ENCODE peak calls at places on chromosomes 3 and 15, in nine cellular contexts. K is ascending aorta, U is GM12865, T is mesothelial cell of epicardium, G is fibroblast of lung, A is neural crest cell, X is breast epithelium, Y is progenitor cell of endocrine pancreas, B is fibroblast of mammary gland. J is an unnamed sample.

GRCh38 chr3:128383316-128384235 is 83.1 kb downstream of the DNAJB8 start:
- DNase-seq in K (peak), U (no peak), T (no peak), G (peak), A (no peak), X (peak), Y (no peak), B (peak), J (no peak)

GRCh38 chr3:37492468-37492867 is 318.1 kb upstream of the LRRFIP2 start:
- DNase-seq in K (no peak), U (no peak), T (no peak), G (no peak), A (no peak), X (no peak), Y (no peak), B (no peak), J (no peak)

GRCh38 chr3:145854486-145854885 is 306.5 kb downstream of the PLOD2 start:
- DNase-seq in K (no peak), U (no peak), T (no peak), G (no peak), A (no peak), X (no peak), Y (no peak), B (no peak), J (no peak)

GRCh38 chr15:43776718-43777292 is at the start of gene ELL3:
- DNase-seq in K (peak), U (peak), T (no peak), G (peak), A (peak), X (no peak), Y (peak), B (peak), J (peak)

GRCh38 chr3:34584971-34585370 is 786.5 kb downstream of the PDCD6IP start:
- DNase-seq in K (no peak), U (no peak), T (no peak), G (no peak), A (no peak), X (no peak), Y (no peak), B (no peak), J (no peak)

GRCh38 chr15:63605036-63605435 is 7.8 kb downstream of the FBXL22 start:
- DNase-seq in K (no peak), U (no peak), T (no peak), G (no peak), A (no peak), X (no peak), Y (no peak), B (no peak), J (no peak)

GRCh38 chr3:90221900-90222299 is 1114.5 kb downstream of the EPHA3 start:
- DNase-seq in K (no peak), U (no peak), T (no peak), G (no peak), A (no peak), X (no peak), Y (no peak), B (no peak), J (no peak)

GRCh38 chr3:185979721-185980121 is 41.9 kb upstream of the TRA2B start:
- DNase-seq in K (no peak), U (no peak), T (no peak), G (no peak), A (no peak), X (no peak), Y (no peak), B (no peak), J (no peak)

GRCh38 chr3:157810924-157811718 is 295.1 kb downstream of the SHOX2 start:
- DNase-seq in K (no peak), U (no peak), T (no peak), G (no peak), A (no peak), X (no peak), Y (no peak), B (no peak), J (no peak)

GRCh38 chr15:28957606-28958498 is 72.1 kb downstream of the APBA2 start:
- DNase-seq in K (no peak), U (no peak), T (no peak), G (no peak), A (no peak), X (no peak), Y (no peak), B (no peak), J (no peak)

GRCh38 chr15:66883322-66883911 is 181.4 kb downstream of the SMAD6 start:
- DNase-seq in K (peak), U (no peak), T (peak), G (peak), A (no peak), X (peak), Y (peak), B (peak), J (no peak)

GRCh38 chr3:194449913-194450312 is 36.9 kb downstream of the ATP13A3 start:
- DNase-seq in K (no peak), U (no peak), T (no peak), G (no peak), A (no peak), X (no peak), Y (no peak), B (no peak), J (no peak)

GRCh38 chr3:122975924-122976293 is 51.7 kb downstream of the SEMA5B start:
- DNase-seq in K (no peak), U (peak), T (no peak), G (peak), A (no peak), X (no peak), Y (no peak), B (no peak), J (no peak)

GRCh38 chr3:51798561-51798960 is 19.5 kb upstream of the IQCF6 start:
- DNase-seq in K (no peak), U (no peak), T (no peak), G (no peak), A (peak), X (no peak), Y (no peak), B (no peak), J (no peak)

GRCh38 chr3:136952292-136952691 is 5.5 kb upstream of the IL20RB start:
- DNase-seq in K (no peak), U (no peak), T (no peak), G (peak), A (no peak), X (no peak), Y (no peak), B (peak), J (no peak)

GRCh38 chr3:187318819-187319616 is 27.5 kb upstream of the MASP1 start:
- DNase-seq in K (no peak), U (peak), T (no peak), G (peak), A (peak), X (peak), Y (peak), B (peak), J (no peak)
- TF ChIP-seq CTCF in K (peak), U (peak), T (peak), G (peak), A (peak), X (peak), Y (peak), B (peak), J (peak)

GRCh38 chr15:100844778-100845177 is 34.9 kb upstream of the ALDH1A3 start:
- DNase-seq in K (no peak), U (no peak), T (no peak), G (no peak), A (no peak), X (no peak), Y (no peak), B (no peak), J (no peak)

GRCh38 chr15:100844167-100844566 is 35.5 kb upstream of the ALDH1A3 start:
- DNase-seq in K (no peak), U (no peak), T (no peak), G (no peak), A (no peak), X (no peak), Y (no peak), B (no peak), J (no peak)

GRCh38 chr15:100842756-100843730 is 36.6 kb upstream of the ALDH1A3 start:
- DNase-seq in K (no peak), U (no peak), T (no peak), G (peak), A (no peak), X (no peak), Y (no peak), B (peak), J (no peak)

GRCh38 chr15:100836501-100836900 is 43.1 kb upstream of the ALDH1A3 start:
- DNase-seq in K (no peak), U (no peak), T (no peak), G (no peak), A (no peak), X (no peak), Y (no peak), B (no peak), J (no peak)

DNA sequence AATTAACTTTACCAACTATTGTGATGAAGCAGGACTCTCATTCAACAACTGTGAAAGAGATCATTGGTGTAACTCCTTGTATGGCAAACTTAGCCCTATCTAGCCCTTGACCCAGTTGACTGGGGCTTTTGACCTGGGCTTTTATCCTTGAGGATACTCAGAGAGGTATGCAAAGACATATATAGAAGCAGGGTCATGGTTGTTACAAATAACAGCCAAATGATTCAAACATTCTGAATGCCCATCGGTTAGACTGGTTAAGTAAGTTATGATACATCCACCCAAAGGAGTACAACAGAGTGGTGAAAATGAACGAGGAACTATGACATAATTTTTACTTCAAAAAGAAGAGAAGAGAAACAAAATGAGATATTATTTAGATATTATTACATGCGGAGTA is 38.2 kb upstream of the ALDH1A3 start:
- DNase-seq in K (no peak), U (no peak), T (no peak), G (no peak), A (no peak), X (no peak), Y (no peak), B (no peak), J (no peak)
- TF ChIP-seq CTCF in K (no peak), U (no peak), T (no peak), G (no peak), A (no peak), X (no peak), Y (no peak), B (no peak), J (no peak)

GRCh38 chr15:25985179-25985578 is 122.1 kb upstream of the ATP10A start:
- DNase-seq in K (no peak), U (no peak), T (no peak), G (no peak), A (no peak), X (no peak), Y (no peak), B (no peak), J (no peak)

GRCh38 chr15:25987638-25988037 is 124.5 kb upstream of the ATP10A start:
- DNase-seq in K (no peak), U (no peak), T (no peak), G (no peak), A (no peak), X (no peak), Y (no peak), B (no peak), J (no peak)

GRCh38 chr15:25990245-25990644 is 127.1 kb upstream of the ATP10A start:
- DNase-seq in K (no peak), U (no peak), T (no peak), G (no peak), A (no peak), X (no peak), Y (no peak), B (no peak), J (no peak)

DNA sequence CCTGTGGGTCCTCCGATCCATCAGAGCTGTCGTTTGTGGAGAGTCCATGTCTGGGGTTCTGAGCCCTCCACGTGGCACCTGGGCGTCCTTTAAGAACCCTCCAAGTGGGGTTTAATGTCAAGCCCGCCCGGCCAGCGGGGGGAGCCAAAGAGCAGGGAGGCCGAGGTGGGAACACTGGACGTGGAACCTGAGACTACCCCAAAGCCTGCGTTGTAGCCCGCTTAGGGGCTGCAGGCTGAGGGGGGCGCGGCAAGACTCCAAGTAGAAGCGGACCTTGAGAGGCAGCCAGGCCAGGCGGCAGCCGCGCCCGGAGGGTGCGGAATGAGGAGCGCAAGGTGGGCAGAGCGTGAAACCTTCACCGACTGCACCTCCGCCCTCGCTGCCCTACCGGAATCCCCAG is 126.2 kb upstream of the ATP10A start:
- DNase-seq in K (no peak), U (no peak), T (no peak), G (no peak), A (no peak), X (no peak), Y (peak), B (no peak), J (no peak)
- TF ChIP-seq CTCF in K (no peak), U (no peak), T (peak), G (no peak), A (no peak), X (no peak), Y (no peak), B (no peak), J (no peak)

GRCh38 chr3:59469948-59470723 is 420.3 kb upstream of the CFAP20DC start:
- DNase-seq in K (no peak), U (peak), T (no peak), G (peak), A (no peak), X (no peak), Y (no peak), B (peak), J (no peak)
- TF ChIP-seq CTCF in K (no peak), U (no peak), T (no peak), G (no peak), A (no peak), X (no peak), Y (no peak), B (no peak), J (no peak)

GRCh38 chr3:114365909-114366308 is 72.1 kb downstream of the TIGIT start:
- DNase-seq in K (no peak), U (no peak), T (no peak), G (peak), A (no peak), X (no peak), Y (no peak), B (no peak), J (no peak)

GRCh38 chr3:114376091-114376490 is 82.3 kb downstream of the TIGIT start:
- DNase-seq in K (no peak), U (no peak), T (no peak), G (peak), A (no peak), X (no peak), Y (no peak), B (peak), J (no peak)

GRCh38 chr3:114374433-114374832 is 80.6 kb downstream of the TIGIT start:
- DNase-seq in K (no peak), U (no peak), T (no peak), G (no peak), A (no peak), X (no peak), Y (no peak), B (no peak), J (no peak)

GRCh38 chr3:114365268-114365667 is 71.4 kb downstream of the TIGIT start:
- DNase-seq in K (no peak), U (no peak), T (no peak), G (no peak), A (no peak), X (no peak), Y (no peak), B (peak), J (no peak)

GRCh38 chr3:114370537-114371174 is 76.8 kb downstream of the TIGIT start:
- DNase-seq in K (no peak), U (no peak), T (no peak), G (no peak), A (no peak), X (no peak), Y (no peak), B (no peak), J (no peak)
- TF ChIP-seq CTCF in K (no peak), U (peak), T (no peak), G (peak), A (no peak), X (no peak), Y (peak), B (peak), J (no peak)

DNA sequence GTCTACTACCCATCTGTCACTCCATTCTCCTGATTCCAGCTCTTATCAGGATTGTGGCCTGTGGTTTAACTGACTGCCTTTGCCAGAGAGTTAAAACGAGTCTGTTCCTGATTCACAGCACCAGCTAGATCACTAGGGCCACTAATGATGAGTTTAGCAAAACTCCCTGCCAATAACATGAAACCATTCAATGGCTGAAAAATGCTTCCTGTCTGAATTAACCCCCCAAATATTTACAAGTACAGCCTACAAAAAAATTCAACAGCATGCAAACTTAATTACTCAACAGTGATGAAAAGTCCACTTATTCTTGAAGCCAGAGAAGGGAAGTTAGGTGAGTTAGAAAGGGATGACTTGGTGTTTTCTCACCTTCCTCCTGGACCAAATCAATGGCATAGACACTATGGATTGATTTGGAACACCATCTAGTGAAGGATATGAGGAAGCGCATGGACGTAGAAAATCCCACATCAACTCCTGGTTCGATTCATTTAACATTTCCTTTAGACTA is 141.4 kb downstream of the TGFBR2 start:
- DNase-seq in K (no peak), U (no peak), T (no peak), G (peak), A (no peak), X (no peak), Y (no peak), B (peak), J (no peak)
- TF ChIP-seq CTCF in K (peak), U (no peak), T (no peak), G (peak), A (peak), X (peak), Y (peak), B (peak), J (no peak)

GRCh38 chr3:57852896-57853295 is 96.8 kb downstream of the SLMAP start:
- DNase-seq in K (no peak), U (no peak), T (no peak), G (peak), A (no peak), X (no peak), Y (no peak), B (peak), J (no peak)
- TF ChIP-seq CTCF in K (peak), U (no peak), T (peak), G (no peak), A (peak), X (no peak), Y (peak), B (peak), J (no peak)

J was measured in activated B cell treated with CpG ODN at 0.5 μM for 24 hours.